ENCODE peak calls at places on chromosome 6, in five cellular contexts. H is AG08396; O is NCI-H1417; T is T-helper 17 cell; U is activated T-helper 1 cell treated with anti-CD3 and anti-CD28 coated beads, Interleukin-12 subunit alpha, Interleukin-12 subunit beta, Interleukin-2, Interleukin-4 antibody, amounts not matched to agents 30 ng/mL and 10 ng/mL and 1 ng/mL, durations not matched to agents 14 hours and 24 hours and 36 hours. R is an unnamed sample.

GRCh38 chr6:56930846-56931245 is 24.1 kb upstream of the BEND6 start:
- DNase-seq in H (no peak), O (no peak), T (no peak), U (no peak), R (no peak)

GRCh38 chr6:14743465-14744211 is 502.2 kb upstream of the JARID2 start:
- DNase-seq in H (peak), O (no peak), T (peak), U (peak), R (peak)

GRCh38 chr6:130494745-130495144 is 128.9 kb downstream of the TMEM200A start:
- DNase-seq in H (no peak), O (no peak), T (no peak), U (no peak), R (no peak)

GRCh38 chr6:28982476-28983266 is 22.4 kb downstream of the ZNF311 start:
- DNase-seq in H (no peak), O (no peak), T (no peak), U (no peak), R (peak)

GRCh38 chr6:75882734-75883133 is 133.7 kb downstream of the MYO6 start:
- DNase-seq in H (peak), O (no peak), T (no peak), U (no peak), R (peak)

GRCh38 chr6:125393449-125393858 is 91.7 kb upstream of the HDDC2 start:
- DNase-seq in H (no peak), O (peak), T (no peak), U (no peak), R (no peak)

GRCh38 chr6:50264995-50265571 is 215.4 kb upstream of the DEFB112 start:
- DNase-seq in H (no peak), O (no peak), T (no peak), U (no peak), R (peak)

GRCh38 chr6:49453221-49453620 is 9.8 kb downstream of the MMUT start:
- DNase-seq in H (no peak), O (no peak), T (no peak), U (no peak), R (no peak)

GRCh38 chr6:160487116-160487515 is 138.9 kb downstream of the SLC22A3 start:
- DNase-seq in H (no peak), O (no peak), T (no peak), U (no peak), R (no peak)